ENCODE peak calls at places on chromosomes 3 and 15, in ten cellular contexts. K is choroid plexus epithelial cell, U is RWPE1, S is ureter, E is GM12865, H is A172, X is AG08395, P is NCI-H524, B is A549, R is NCI-H1092. L is an unnamed sample.

GRCh38 chr3:127671523-127672428 is 976 bp upstream of the ABTB1 start:
- DNase-seq in K (no peak), U (no peak), S (peak), E (peak), H (no peak), X (peak), P (peak), B (no peak), R (no peak), L (no peak)

GRCh38 chr3:71341721-71342120 is 241.8 kb downstream of the FOXP1 start:
- DNase-seq in K (peak), U (peak), S (no peak), E (no peak), H (peak), X (peak), P (no peak), B (no peak), R (no peak), L (no peak)

GRCh38 chr3:133949438-133949837 is 53.8 kb upstream of the RAB6B start:
- DNase-seq in K (peak), U (no peak), S (no peak), E (no peak), H (no peak), X (no peak), P (peak), B (no peak), R (peak), L (no peak)

GRCh38 chr15:62816342-62817059 is 226.0 kb upstream of the TPM1 start:
- DNase-seq in K (no peak), U (no peak), S (no peak), E (no peak), H (no peak), X (no peak), P (no peak), B (no peak), R (no peak), L (no peak)

GRCh38 chr15:80207887-80208286 is 44.1 kb downstream of the CTXND1 start:
- DNase-seq in K (no peak), U (peak), S (no peak), E (no peak), H (no peak), X (no peak), P (no peak), B (no peak), R (no peak), L (no peak)

GRCh38 chr3:106214641-106215040 is 345.8 kb upstream of the CBLB start:
- DNase-seq in K (no peak), U (no peak), S (no peak), E (no peak), H (no peak), X (no peak), P (no peak), B (no peak), R (no peak), L (no peak)

GRCh38 chr3:31941230-31941632 is 39.8 kb downstream of the OSBPL10 start:
- DNase-seq in K (peak), U (peak), S (no peak), E (no peak), H (no peak), X (no peak), P (peak), B (no peak), R (no peak), L (no peak)

GRCh38 chr3:187972454-187972853 is 181.5 kb upstream of the LPP start:
- DNase-seq in K (no peak), U (no peak), S (no peak), E (no peak), H (no peak), X (no peak), P (no peak), B (no peak), R (no peak), L (no peak)

GRCh38 chr3:97952280-97952679 is 20.0 kb downstream of the RIOX2 start:
- DNase-seq in K (peak), U (no peak), S (no peak), E (no peak), H (no peak), X (peak), P (no peak), B (no peak), R (no peak), L (no peak)

GRCh38 chr15:77493324-77493907 is 72.7 kb downstream of the HMG20A start:
- DNase-seq in K (peak), U (no peak), S (no peak), E (peak), H (peak), X (peak), P (no peak), B (no peak), R (no peak), L (no peak)

GRCh38 chr3:55617385-55617784 is 130.3 kb upstream of the WNT5A start:
- DNase-seq in K (no peak), U (no peak), S (no peak), E (no peak), H (no peak), X (no peak), P (no peak), B (no peak), R (no peak), L (no peak)

GRCh38 chr3:157376596-157377300 is 59.9 kb upstream of the PTX3 start:
- DNase-seq in K (no peak), U (no peak), S (no peak), E (no peak), H (no peak), X (no peak), P (no peak), B (no peak), R (no peak), L (no peak)

GRCh38 chr15:83602021-83602420 is 51.9 kb upstream of the ADAMTSL3 start:
- DNase-seq in K (no peak), U (peak), S (no peak), E (no peak), H (peak), X (no peak), P (no peak), B (no peak), R (no peak), L (no peak)

GRCh38 chr15:63263519-63263918 is 13.9 kb upstream of the APH1B start:
- DNase-seq in K (no peak), U (no peak), S (no peak), E (no peak), H (no peak), X (no peak), P (peak), B (no peak), R (no peak), L (no peak)

GRCh38 chr15:99719096-99719541 is 14.1 kb downstream of the LYSMD4 start:
- DNase-seq in K (peak), U (no peak), S (no peak), E (peak), H (peak), X (peak), P (no peak), B (no peak), R (no peak), L (no peak)

GRCh38 chr15:63434567-63435219 is 53.0 kb upstream of the CA12 start:
- DNase-seq in K (no peak), U (no peak), S (no peak), E (no peak), H (no peak), X (no peak), P (no peak), B (no peak), R (peak), L (no peak)

GRCh38 chr3:14805946-14806537 is 12.7 kb upstream of the FGD5 start:
- DNase-seq in K (no peak), U (no peak), S (no peak), E (no peak), H (no peak), X (no peak), P (no peak), B (no peak), R (no peak), L (no peak)

GRCh38 chr3:127431066-127431465 is 143.2 kb upstream of the PRR20G start:
- DNase-seq in K (peak), U (no peak), S (peak), E (no peak), H (no peak), X (no peak), P (peak), B (no peak), R (peak), L (no peak)

GRCh38 chr3:175585898-175586297 is 726.8 kb downstream of the NAALADL2 start:
- DNase-seq in K (peak), U (peak), S (no peak), E (no peak), H (peak), X (peak), P (no peak), B (no peak), R (no peak), L (no peak)

GRCh38 chr15:33396457-33396856 is 85.7 kb downstream of the RYR3 start:
- DNase-seq in K (no peak), U (no peak), S (no peak), E (no peak), H (no peak), X (no peak), P (no peak), B (no peak), R (no peak), L (no peak)